ENCODE peak calls at places on chromosomes 6 and 20, in eight cellular contexts. I is Panc1, C is upper lobe of left lung, U is HCT116, D is K562, P is HepG2, G is GM23338, H is GM12878. O is an unnamed sample.

GRCh38 chr6:20838113-20838512 is 303.9 kb downstream of the CDKAL1 start:
- ATAC-seq in U (no peak), C (no peak), H (peak; percentile 54), D (no peak), P (no peak), G (no peak), I (no peak), O (no peak)

GRCh38 chr6:15073344-15073789 is 172.5 kb upstream of the JARID2 start:
- ATAC-seq in P (no peak), C (no peak), D (no peak), G (no peak), I (no peak), U (no peak), H (peak; percentile 92), O (no peak)

GRCh38 chr20:55528482-55528881 is 476.8 kb downstream of the CBLN4 start:
- ATAC-seq in I (no peak), C (no peak), G (no peak), D (no peak), U (no peak), P (no peak), H (no peak), O (no peak)

GRCh38 chr6:106553440-106553839 is 75.9 kb downstream of the RTN4IP1 start:
- ATAC-seq in D (no peak), G (no peak), P (no peak), C (no peak), I (no peak), U (no peak), H (peak; percentile 47), O (no peak)

GRCh38 chr6:33356295-33356694 is 35.3 kb upstream of the KIFC1 start:
- ATAC-seq in P (no peak), I (no peak), C (no peak), U (no peak), H (no peak), D (no peak), G (no peak), O (no peak)

GRCh38 chr20:22908437-22908836 is 126.7 kb upstream of the SSTR4 start:
- ATAC-seq in D (no peak), I (no peak), C (no peak), P (peak; percentile 44), H (no peak), G (peak; percentile 87), U (no peak), O (no peak)

GRCh38 chr20:9408422-9409300 is 105.7 kb upstream of the LAMP5 start:
- ATAC-seq in C (no peak), D (no peak), I (peak; percentile 30), P (peak; percentile 39), G (no peak), H (no peak), U (peak; percentile 44), O (no peak)

GRCh38 chr6:148737806-148738205 is 9.0 kb upstream of the UST start:
- ATAC-seq in D (no peak), C (no peak), G (no peak), P (no peak), H (no peak), U (no peak), I (no peak), O (peak; percentile 47)

GRCh38 chr6:47992805-47993204 is 118.2 kb downstream of the PTCHD4 start:
- ATAC-seq in P (no peak), U (no peak), G (no peak), C (no peak), D (no peak), H (no peak), I (no peak), O (no peak)

GRCh38 chr20:18678599-18678998 is 90.7 kb downstream of the DTD1 start:
- ATAC-seq in C (no peak), D (no peak), P (no peak), H (no peak), U (no peak), G (no peak), I (no peak), O (no peak)

GRCh38 chr20:36384022-36384619 is 78.0 kb downstream of the DLGAP4 start:
- ATAC-seq in P (peak; percentile 84), I (no peak), D (peak; percentile 96), G (peak; percentile 99), C (no peak), U (peak; percentile 84), H (peak; percentile 72), O (no peak)

GRCh38 chr6:148608211-148608951 is 138.4 kb upstream of the UST start:
- ATAC-seq in I (no peak), D (peak; percentile 44), G (peak; percentile 32), C (no peak), H (peak; percentile 41), P (peak; percentile 69), U (peak; percentile 80), O (no peak)

GRCh38 chr6:1390071-1390804 is 862 bp downstream of the FOXF2 start:
- ATAC-seq in I (peak; percentile 40), G (peak; percentile 1), H (no peak), D (no peak), C (peak; percentile 65), P (peak; percentile 16), U (no peak), O (peak; percentile 9)

GRCh38 chr6:96235927-96236326 is 220.2 kb downstream of the FUT9 start:
- ATAC-seq in G (no peak), U (no peak), P (no peak), D (no peak), C (no peak), I (no peak), H (no peak), O (no peak)

GRCh38 chr20:57397693-57398108 is 6.5 kb downstream of the RBM38 start:
- ATAC-seq in D (no peak), C (no peak), P (no peak), G (no peak), I (no peak), H (peak; percentile 0), U (no peak), O (no peak)

GRCh38 chr6:30075094-30075986 is at the start of gene RNF39:
- ATAC-seq in P (peak; percentile 66), G (peak; percentile 70), U (peak; percentile 70), H (no peak), C (peak; percentile 51), I (peak; percentile 28), D (peak; percentile 79), O (no peak)

GRCh38 chr6:76555090-76555489 is 482.6 kb upstream of the IMPG1 start:
- ATAC-seq in I (no peak), P (no peak), G (peak; percentile 90), D (no peak), H (no peak), U (no peak), C (no peak), O (no peak)

GRCh38 chr20:9225879-9226278 is 157.0 kb downstream of the PLCB4 start:
- ATAC-seq in G (no peak), D (no peak), P (no peak), H (no peak), I (no peak), C (no peak), U (no peak), O (peak; percentile 55)

GRCh38 chr6:142349215-142349823 is 47.5 kb downstream of the ADGRG6 start:
- ATAC-seq in P (peak; percentile 94), G (no peak), H (no peak), D (no peak), U (no peak), C (no peak), I (peak; percentile 56), O (no peak)

GRCh38 chr6:167832497-167833395 is 6.0 kb downstream of the AFDN start:
- ATAC-seq in I (peak; percentile 59), D (peak; percentile 53), C (peak; percentile 34), P (peak; percentile 67), H (peak; percentile 54), G (peak; percentile 73), U (no peak), O (no peak)

GRCh38 chr6:165769884-165770283 is 106.8 kb upstream of the PDE10A start:
- ATAC-seq in D (no peak), C (no peak), H (no peak), I (no peak), G (no peak), P (no peak), U (no peak), O (no peak)

GRCh38 chr20:48283470-48284110 is 498.3 kb upstream of the SULF2 start:
- ATAC-seq in H (no peak), D (no peak), G (no peak), I (no peak), P (peak; percentile 63), C (peak; percentile 52), U (no peak), O (peak; percentile 60)

GRCh38 chr6:144349690-144350132 is 64.6 kb downstream of the UTRN start:
- ATAC-seq in P (peak; percentile 81), I (peak; percentile 78), D (peak; percentile 40), C (peak; percentile 39), G (peak; percentile 72), U (peak; percentile 55), H (peak; percentile 44), O (peak; percentile 77)
- H3K4me3 ChIP-seq in P (no peak overlapping the region), I (peak overlapping the region; percentile 6), D (no peak overlapping the region), C (no peak overlapping the region), G (no peak overlapping the region), U (peak overlapping the region; percentile 34), H (peak overlapping the region; percentile 60), O (no peak overlapping the region)

GRCh38 chr20:1665345-1665744 is 7.8 kb upstream of the SIRPG start:
- ATAC-seq in D (no peak), H (no peak), U (no peak), C (no peak), P (no peak), I (no peak), G (no peak), O (no peak)
- H3K4me1 ChIP-seq in D (no peaks in the 10 kb centered on the region), H (peaks cover 26% of the 10 kb centered on the region), U (no peaks in the 10 kb centered on the region), C (peaks cover 2% of the 10 kb centered on the region), P (no peaks in the 10 kb centered on the region), I (no peaks in the 10 kb centered on the region), G (no peaks in the 10 kb centered on the region), O (no peaks in the 10 kb centered on the region)

DNA sequence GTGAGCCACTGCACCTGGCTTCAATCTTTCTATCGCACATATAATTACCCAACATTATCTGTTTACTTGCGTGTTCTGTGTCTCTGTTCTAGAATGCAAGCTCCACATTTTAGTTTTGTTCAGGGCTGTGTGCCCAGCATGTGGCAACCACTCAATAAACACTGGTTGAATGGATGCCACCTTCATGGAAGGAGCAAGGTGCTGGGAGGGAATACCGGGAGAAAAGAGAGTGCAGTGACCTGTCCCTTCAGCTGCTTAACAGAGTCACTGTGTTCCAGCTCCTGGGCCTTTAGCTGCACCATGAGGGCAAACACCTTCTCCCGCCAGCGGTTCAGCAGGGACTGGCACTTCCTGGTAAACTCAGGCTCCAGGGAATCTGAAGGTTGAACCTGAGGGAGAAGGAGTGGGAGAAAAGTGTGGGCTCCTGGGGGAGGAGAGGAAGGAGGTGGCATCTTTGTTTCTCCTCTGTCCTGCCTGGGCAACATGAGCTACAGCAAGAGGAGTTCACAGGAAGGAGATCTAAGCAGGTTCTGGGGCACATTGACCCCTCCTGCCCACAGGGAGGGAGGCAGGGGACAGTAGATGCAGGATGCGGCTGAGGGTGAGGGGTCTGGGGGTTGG is 7.7 kb downstream of the CCHCR1 start:
- ATAC-seq in H (no peak), I (no peak), C (no peak), P (no peak), D (no peak), G (no peak), U (no peak), O (no peak)
- TF ChIP-seq POLR2AphosphoS5 in H (no peak), I (no peak), C (no peak), P (no peak), D (no peak), G (no peak), U (no peak), O (no peak)

DNA sequence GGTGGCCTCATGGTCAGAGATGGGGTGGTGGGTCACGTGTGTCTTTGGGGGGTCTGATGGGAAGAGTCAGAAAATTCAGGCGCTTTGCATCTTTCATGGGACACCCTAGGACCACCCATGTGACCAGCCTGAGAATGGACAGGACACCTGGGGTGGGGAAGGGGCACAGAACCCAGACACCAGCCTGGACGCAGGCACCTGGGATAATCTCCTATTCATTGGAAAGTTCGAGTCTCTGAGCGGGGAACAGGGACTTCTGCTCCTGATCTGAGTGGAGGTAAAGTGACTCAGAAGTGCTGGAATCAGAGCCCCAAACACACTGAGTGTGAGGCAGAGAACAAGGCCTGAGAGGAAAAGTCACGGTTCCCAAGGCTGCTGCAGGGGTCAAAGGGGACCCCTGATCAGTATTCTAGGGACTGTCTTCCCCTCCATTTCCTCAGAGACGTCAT is 1.4 kb downstream of the HLA-B start:
- ATAC-seq in I (peak; percentile 9), C (no peak), G (no peak), D (no peak), P (no peak), H (no peak), U (no peak), O (no peak)
- H3K4me3 ChIP-seq in I (no peak overlapping the region), C (peak overlapping the region; percentile 66), G (peak overlapping the region; percentile 61), D (no peak overlapping the region), P (no peak overlapping the region), H (peak overlapping the region; percentile 97), U (no peak overlapping the region), O (peak overlapping the region; percentile 58)

O was measured in gastroesophageal sphincter.